ENCODE peak calls at places on chromosomes 11 and 22, in eight cellular contexts. One of them, this sample, is unnamed.

GRCh38 chr11:119417726-119418540 is 5.0 kb downstream of the THY1 start:
- DNase-seq in activated naive CD8-positive, alpha-beta T cell treated with anti-CD3 and anti-CD28 coated beads for 36 hours: no peak
- DNase-seq in EL: peak; percentile 98
- DNase-seq in left colon: no peak
- DNase-seq in NCI-H1092 treated with DMSO at 0.1 percent for 48 hours: no peak
- DNase-seq in posterior vena cava: no peak
- DNase-seq in GM23248: peak; percentile 99
- DNase-seq in colonic mucosa: no peak
- DNase-seq in this sample: peak; percentile 88

GRCh38 chr11:32006799-32007388 is 84.0 kb upstream of the RCN1 start:
- DNase-seq in posterior vena cava: no peak
- DNase-seq in activated naive CD8-positive, alpha-beta T cell treated with anti-CD3 and anti-CD28 coated beads for 36 hours: no peak
- DNase-seq in NCI-H1092 treated with DMSO at 0.1 percent for 48 hours: peak; percentile 16
- DNase-seq in EL: peak; percentile 65
- DNase-seq in left colon: no peak
- DNase-seq in colonic mucosa: no peak
- DNase-seq in GM23248: peak; percentile 77
- DNase-seq in this sample: peak; percentile 47

GRCh38 chr22:40452730-40453487 is 82.5 kb downstream of the SGSM3 start:
- DNase-seq in posterior vena cava: no peak
- DNase-seq in EL: no peak
- DNase-seq in NCI-H1092 treated with DMSO at 0.1 percent for 48 hours: no peak
- DNase-seq in activated naive CD8-positive, alpha-beta T cell treated with anti-CD3 and anti-CD28 coated beads for 36 hours: no peak
- DNase-seq in GM23248: peak; percentile 21
- DNase-seq in left colon: no peak
- DNase-seq in colonic mucosa: no peak
- DNase-seq in this sample: peak; percentile 17

GRCh38 chr22:41226728-41227655 is 13.7 kb downstream of the CHADL start:
- DNase-seq in activated naive CD8-positive, alpha-beta T cell treated with anti-CD3 and anti-CD28 coated beads for 36 hours: no peak
- DNase-seq in GM23248: no peak
- DNase-seq in NCI-H1092 treated with DMSO at 0.1 percent for 48 hours: no peak
- DNase-seq in colonic mucosa: no peak
- DNase-seq in left colon: no peak
- DNase-seq in EL: no peak
- DNase-seq in posterior vena cava: no peak
- DNase-seq in this sample: no peak

GRCh38 chr11:80330302-80330701 is 889.5 kb upstream of the TENM4 start:
- DNase-seq in activated naive CD8-positive, alpha-beta T cell treated with anti-CD3 and anti-CD28 coated beads for 36 hours: no peak
- DNase-seq in GM23248: no peak
- DNase-seq in left colon: no peak
- DNase-seq in colonic mucosa: no peak
- DNase-seq in posterior vena cava: no peak
- DNase-seq in EL: no peak
- DNase-seq in NCI-H1092 treated with DMSO at 0.1 percent for 48 hours: no peak
- DNase-seq in this sample: no peak

GRCh38 chr22:26168199-26168915 is 905 bp upstream of the SEZ6L start:
- DNase-seq in posterior vena cava: no peak
- DNase-seq in NCI-H1092 treated with DMSO at 0.1 percent for 48 hours: peak; percentile 83
- DNase-seq in EL: no peak
- DNase-seq in colonic mucosa: no peak
- DNase-seq in activated naive CD8-positive, alpha-beta T cell treated with anti-CD3 and anti-CD28 coated beads for 36 hours: no peak
- DNase-seq in GM23248: no peak
- DNase-seq in left colon: no peak
- DNase-seq in this sample: no peak

GRCh38 chr11:114399903-114400221 is 449 bp downstream of the C11orf71 start:
- DNase-seq in posterior vena cava: no peak
- DNase-seq in colonic mucosa: no peak
- DNase-seq in EL: no peak
- DNase-seq in activated naive CD8-positive, alpha-beta T cell treated with anti-CD3 and anti-CD28 coated beads for 36 hours: no peak
- DNase-seq in left colon: no peak
- DNase-seq in NCI-H1092 treated with DMSO at 0.1 percent for 48 hours: peak; percentile 92
- DNase-seq in GM23248: peak; percentile 79
- DNase-seq in this sample: no peak

GRCh38 chr11:133898031-133898769 is 52.9 kb upstream of the SPATA19 start:
- DNase-seq in EL: no peak
- DNase-seq in NCI-H1092 treated with DMSO at 0.1 percent for 48 hours: no peak
- DNase-seq in posterior vena cava: peak; percentile 45
- DNase-seq in left colon: no peak
- DNase-seq in colonic mucosa: no peak
- DNase-seq in GM23248: no peak
- DNase-seq in activated naive CD8-positive, alpha-beta T cell treated with anti-CD3 and anti-CD28 coated beads for 36 hours: no peak
- DNase-seq in this sample: no peak

GRCh38 chr11:77259681-77260080 is 41.8 kb downstream of the GDPD4 start:
- DNase-seq in EL: peak; percentile 31
- DNase-seq in posterior vena cava: no peak
- DNase-seq in GM23248: peak; percentile 62
- DNase-seq in NCI-H1092 treated with DMSO at 0.1 percent for 48 hours: no peak
- DNase-seq in left colon: no peak
- DNase-seq in activated naive CD8-positive, alpha-beta T cell treated with anti-CD3 and anti-CD28 coated beads for 36 hours: no peak
- DNase-seq in colonic mucosa: no peak
- DNase-seq in this sample: peak; percentile 19

GRCh38 chr11:88508808-88509581 is 171.5 kb upstream of the CTSC start:
- DNase-seq in left colon: no peak
- DNase-seq in GM23248: peak; percentile 56
- DNase-seq in EL: peak; percentile 35
- DNase-seq in activated naive CD8-positive, alpha-beta T cell treated with anti-CD3 and anti-CD28 coated beads for 36 hours: peak; percentile 57
- DNase-seq in colonic mucosa: peak; percentile 18
- DNase-seq in NCI-H1092 treated with DMSO at 0.1 percent for 48 hours: peak; percentile 25
- DNase-seq in posterior vena cava: peak; percentile 81
- DNase-seq in this sample: peak; percentile 33

GRCh38 chr22:45686004-45686403 is 14.4 kb downstream of the ATXN10 start:
- DNase-seq in colonic mucosa: no peak
- DNase-seq in NCI-H1092 treated with DMSO at 0.1 percent for 48 hours: no peak
- DNase-seq in posterior vena cava: no peak
- DNase-seq in activated naive CD8-positive, alpha-beta T cell treated with anti-CD3 and anti-CD28 coated beads for 36 hours: no peak
- DNase-seq in GM23248: peak; percentile 72
- DNase-seq in EL: peak; percentile 48
- DNase-seq in left colon: no peak
- DNase-seq in this sample: no peak

GRCh38 chr11:20097319-20098221 is 62.7 kb downstream of the DBX1 start:
- DNase-seq in GM23248: peak; percentile 95
- DNase-seq in colonic mucosa: no peak
- DNase-seq in left colon: no peak
- DNase-seq in NCI-H1092 treated with DMSO at 0.1 percent for 48 hours: peak; percentile 24
- DNase-seq in posterior vena cava: no peak
- DNase-seq in EL: peak; percentile 72
- DNase-seq in activated naive CD8-positive, alpha-beta T cell treated with anti-CD3 and anti-CD28 coated beads for 36 hours: no peak
- DNase-seq in this sample: peak; percentile 70

GRCh38 chr11:61307354-61307753 is 12.2 kb upstream of the VWCE start:
- DNase-seq in EL: no peak
- DNase-seq in GM23248: no peak
- DNase-seq in posterior vena cava: no peak
- DNase-seq in colonic mucosa: no peak
- DNase-seq in NCI-H1092 treated with DMSO at 0.1 percent for 48 hours: no peak
- DNase-seq in activated naive CD8-positive, alpha-beta T cell treated with anti-CD3 and anti-CD28 coated beads for 36 hours: no peak
- DNase-seq in left colon: no peak
- DNase-seq in this sample: no peak

GRCh38 chr11:103920933-103921332 is 115.5 kb upstream of the DDI1 start:
- DNase-seq in posterior vena cava: no peak
- DNase-seq in colonic mucosa: no peak
- DNase-seq in left colon: no peak
- DNase-seq in NCI-H1092 treated with DMSO at 0.1 percent for 48 hours: no peak
- DNase-seq in GM23248: no peak
- DNase-seq in EL: no peak
- DNase-seq in activated naive CD8-positive, alpha-beta T cell treated with anti-CD3 and anti-CD28 coated beads for 36 hours: no peak
- DNase-seq in this sample: no peak

GRCh38 chr11:95792200-95792599 is 1.9 kb downstream of the CEP57 start:
- DNase-seq in EL: no peak
- DNase-seq in left colon: no peak
- DNase-seq in GM23248: no peak
- DNase-seq in colonic mucosa: no peak
- DNase-seq in posterior vena cava: peak; percentile 56
- DNase-seq in NCI-H1092 treated with DMSO at 0.1 percent for 48 hours: no peak
- DNase-seq in activated naive CD8-positive, alpha-beta T cell treated with anti-CD3 and anti-CD28 coated beads for 36 hours: no peak
- DNase-seq in this sample: no peak

GRCh38 chr22:26957176-26957575 is 299.8 kb downstream of the MIAT start:
- DNase-seq in posterior vena cava: no peak
- DNase-seq in GM23248: no peak
- DNase-seq in colonic mucosa: no peak
- DNase-seq in EL: no peak
- DNase-seq in activated naive CD8-positive, alpha-beta T cell treated with anti-CD3 and anti-CD28 coated beads for 36 hours: no peak
- DNase-seq in left colon: no peak
- DNase-seq in NCI-H1092 treated with DMSO at 0.1 percent for 48 hours: no peak
- DNase-seq in this sample: no peak

GRCh38 chr11:124915541-124916369 is 3.3 kb upstream of the HEPN1 start:
- DNase-seq in posterior vena cava: no peak
- DNase-seq in colonic mucosa: no peak
- DNase-seq in EL: peak; percentile 69
- DNase-seq in left colon: no peak
- DNase-seq in NCI-H1092 treated with DMSO at 0.1 percent for 48 hours: no peak
- DNase-seq in GM23248: peak; percentile 65
- DNase-seq in activated naive CD8-positive, alpha-beta T cell treated with anti-CD3 and anti-CD28 coated beads for 36 hours: no peak
- DNase-seq in this sample: no peak

GRCh38 chr11:102429691-102430090 is 22.9 kb downstream of the TMEM123 start:
- DNase-seq in GM23248: no peak
- DNase-seq in activated naive CD8-positive, alpha-beta T cell treated with anti-CD3 and anti-CD28 coated beads for 36 hours: no peak
- DNase-seq in NCI-H1092 treated with DMSO at 0.1 percent for 48 hours: no peak
- DNase-seq in colonic mucosa: no peak
- DNase-seq in posterior vena cava: no peak
- DNase-seq in left colon: no peak
- DNase-seq in EL: no peak
- DNase-seq in this sample: no peak

GRCh38 chr22:25334091-25334490 is 114.7 kb downstream of the CRYBB2 start:
- DNase-seq in left colon: peak; percentile 32
- DNase-seq in colonic mucosa: peak; percentile 71
- DNase-seq in activated naive CD8-positive, alpha-beta T cell treated with anti-CD3 and anti-CD28 coated beads for 36 hours: peak; percentile 49
- DNase-seq in NCI-H1092 treated with DMSO at 0.1 percent for 48 hours: peak; percentile 48
- DNase-seq in EL: peak; percentile 35
- DNase-seq in posterior vena cava: no peak
- DNase-seq in GM23248: peak; percentile 55
- DNase-seq in this sample: no peak

GRCh38 chr22:48569476-48570233 is 1258.0 kb downstream of the BRD1 start:
- DNase-seq in NCI-H1092 treated with DMSO at 0.1 percent for 48 hours: no peak
- DNase-seq in EL: no peak
- DNase-seq in left colon: no peak
- DNase-seq in posterior vena cava: no peak
- DNase-seq in colonic mucosa: no peak
- DNase-seq in activated naive CD8-positive, alpha-beta T cell treated with anti-CD3 and anti-CD28 coated beads for 36 hours: no peak
- DNase-seq in GM23248: no peak
- DNase-seq in this sample: no peak

GRCh38 chr11:130141561-130142341 is 17.8 kb upstream of the ST14 start:
- DNase-seq in left colon: no peak
- DNase-seq in posterior vena cava: peak; percentile 76
- DNase-seq in colonic mucosa: no peak
- DNase-seq in activated naive CD8-positive, alpha-beta T cell treated with anti-CD3 and anti-CD28 coated beads for 36 hours: no peak
- DNase-seq in GM23248: peak; percentile 32
- DNase-seq in NCI-H1092 treated with DMSO at 0.1 percent for 48 hours: no peak
- DNase-seq in EL: no peak
- DNase-seq in this sample: no peak

GRCh38 chr11:74035264-74035663 is 26.4 kb upstream of the UCP3 start:
- DNase-seq in posterior vena cava: no peak
- DNase-seq in activated naive CD8-positive, alpha-beta T cell treated with anti-CD3 and anti-CD28 coated beads for 36 hours: no peak
- DNase-seq in NCI-H1092 treated with DMSO at 0.1 percent for 48 hours: no peak
- DNase-seq in GM23248: peak; percentile 8
- DNase-seq in colonic mucosa: no peak
- DNase-seq in EL: no peak
- DNase-seq in left colon: no peak
- DNase-seq in this sample: no peak

GRCh38 chr11:96474263-96474662 is 84.5 kb downstream of the JRKL start:
- DNase-seq in NCI-H1092 treated with DMSO at 0.1 percent for 48 hours: no peak
- DNase-seq in left colon: no peak
- DNase-seq in activated naive CD8-positive, alpha-beta T cell treated with anti-CD3 and anti-CD28 coated beads for 36 hours: no peak
- DNase-seq in EL: no peak
- DNase-seq in posterior vena cava: no peak
- DNase-seq in GM23248: no peak
- DNase-seq in colonic mucosa: no peak
- DNase-seq in this sample: no peak

GRCh38 chr22:39559456-39560105 is 11.0 kb upstream of the CACNA1I start:
- DNase-seq in posterior vena cava: no peak
- DNase-seq in activated naive CD8-positive, alpha-beta T cell treated with anti-CD3 and anti-CD28 coated beads for 36 hours: no peak
- DNase-seq in GM23248: peak; percentile 50
- DNase-seq in colonic mucosa: no peak
- DNase-seq in EL: peak; percentile 52
- DNase-seq in NCI-H1092 treated with DMSO at 0.1 percent for 48 hours: no peak
- DNase-seq in left colon: no peak
- DNase-seq in this sample: no peak

GRCh38 chr22:47784991-47785390 is 1022.5 kb downstream of the TBC1D22A start:
- DNase-seq in GM23248: no peak
- DNase-seq in activated naive CD8-positive, alpha-beta T cell treated with anti-CD3 and anti-CD28 coated beads for 36 hours: no peak
- DNase-seq in posterior vena cava: peak; percentile 13
- DNase-seq in left colon: no peak
- DNase-seq in NCI-H1092 treated with DMSO at 0.1 percent for 48 hours: no peak
- DNase-seq in colonic mucosa: no peak
- DNase-seq in EL: no peak
- DNase-seq in this sample: no peak

GRCh38 chr11:4560462-4560861 is 15.5 kb downstream of the OR52M1 start:
- DNase-seq in posterior vena cava: no peak
- DNase-seq in EL: no peak
- DNase-seq in colonic mucosa: no peak
- DNase-seq in GM23248: no peak
- DNase-seq in left colon: no peak
- DNase-seq in NCI-H1092 treated with DMSO at 0.1 percent for 48 hours: no peak
- DNase-seq in activated naive CD8-positive, alpha-beta T cell treated with anti-CD3 and anti-CD28 coated beads for 36 hours: no peak
- DNase-seq in this sample: no peak

GRCh38 chr22:45010532-45010900 is 711 bp upstream of the PHF21B start:
- DNase-seq in colonic mucosa: no peak
- DNase-seq in EL: no peak
- DNase-seq in left colon: no peak
- DNase-seq in NCI-H1092 treated with DMSO at 0.1 percent for 48 hours: no peak
- DNase-seq in activated naive CD8-positive, alpha-beta T cell treated with anti-CD3 and anti-CD28 coated beads for 36 hours: no peak
- DNase-seq in GM23248: no peak
- DNase-seq in posterior vena cava: no peak
- DNase-seq in this sample: no peak